ENCODE peak calls at places on chromosomes 11 and 22, in eight cellular contexts. One of them, this sample, is unnamed.

GRCh38 chr11:1564535-1565172 is 7.4 kb downstream of the DUSP8 start:
- DNase-seq in activated naive CD4-positive, alpha-beta T cell treated with anti-CD3 and anti-CD28 coated beads, Interleukin-2, amount 10 ng/mL, durations not matched to agents 7 days and 5 days: no peak
- DNase-seq in stimulated activated CD4-positive, alpha-beta T cell treated with anti-CD3 and anti-CD28 coated beads, Interleukin-4, amount 100 ng/mL, for 48 hours: no peak
- DNase-seq in psoas muscle: peak
- DNase-seq in prostate gland: no peak
- DNase-seq in NCI-H2227 treated with DMSO at 0.1 percent for 48 hours: peak
- DNase-seq in cardiac fibroblast: peak
- DNase-seq in smooth muscle cell of the brain vasculature: peak
- DNase-seq in this sample: no peak

GRCh38 chr11:87213444-87213843 is 175.7 kb downstream of the TMEM135 start:
- DNase-seq in activated naive CD4-positive, alpha-beta T cell treated with anti-CD3 and anti-CD28 coated beads, Interleukin-2, amount 10 ng/mL, durations not matched to agents 7 days and 5 days: no peak
- DNase-seq in stimulated activated CD4-positive, alpha-beta T cell treated with anti-CD3 and anti-CD28 coated beads, Interleukin-4, amount 100 ng/mL, for 48 hours: no peak
- DNase-seq in psoas muscle: no peak
- DNase-seq in prostate gland: no peak
- DNase-seq in NCI-H2227 treated with DMSO at 0.1 percent for 48 hours: no peak
- DNase-seq in cardiac fibroblast: no peak
- DNase-seq in smooth muscle cell of the brain vasculature: no peak
- DNase-seq in this sample: no peak

GRCh38 chr22:43855431-43855830 is 6.9 kb downstream of the SULT4A1 start:
- DNase-seq in activated naive CD4-positive, alpha-beta T cell treated with anti-CD3 and anti-CD28 coated beads, Interleukin-2, amount 10 ng/mL, durations not matched to agents 7 days and 5 days: no peak
- DNase-seq in stimulated activated CD4-positive, alpha-beta T cell treated with anti-CD3 and anti-CD28 coated beads, Interleukin-4, amount 100 ng/mL, for 48 hours: no peak
- DNase-seq in psoas muscle: no peak
- DNase-seq in prostate gland: no peak
- DNase-seq in NCI-H2227 treated with DMSO at 0.1 percent for 48 hours: no peak
- DNase-seq in cardiac fibroblast: no peak
- DNase-seq in smooth muscle cell of the brain vasculature: no peak
- DNase-seq in this sample: no peak

GRCh38 chr22:42993651-42994275 is 21.2 kb downstream of the PACSIN2 start:
- DNase-seq in activated naive CD4-positive, alpha-beta T cell treated with anti-CD3 and anti-CD28 coated beads, Interleukin-2, amount 10 ng/mL, durations not matched to agents 7 days and 5 days: no peak
- DNase-seq in stimulated activated CD4-positive, alpha-beta T cell treated with anti-CD3 and anti-CD28 coated beads, Interleukin-4, amount 100 ng/mL, for 48 hours: no peak
- DNase-seq in psoas muscle: no peak
- DNase-seq in prostate gland: peak
- DNase-seq in NCI-H2227 treated with DMSO at 0.1 percent for 48 hours: no peak
- DNase-seq in cardiac fibroblast: peak
- DNase-seq in smooth muscle cell of the brain vasculature: no peak
- DNase-seq in this sample: no peak

GRCh38 chr11:18420067-18420466 is 7.9 kb downstream of the LDHC start:
- DNase-seq in activated naive CD4-positive, alpha-beta T cell treated with anti-CD3 and anti-CD28 coated beads, Interleukin-2, amount 10 ng/mL, durations not matched to agents 7 days and 5 days: no peak
- DNase-seq in stimulated activated CD4-positive, alpha-beta T cell treated with anti-CD3 and anti-CD28 coated beads, Interleukin-4, amount 100 ng/mL, for 48 hours: no peak
- DNase-seq in psoas muscle: no peak
- DNase-seq in prostate gland: no peak
- DNase-seq in NCI-H2227 treated with DMSO at 0.1 percent for 48 hours: no peak
- DNase-seq in cardiac fibroblast: no peak
- DNase-seq in smooth muscle cell of the brain vasculature: no peak
- DNase-seq in this sample: no peak

GRCh38 chr22:46040471-46041465 is 63.8 kb upstream of the WNT7B start:
- DNase-seq in activated naive CD4-positive, alpha-beta T cell treated with anti-CD3 and anti-CD28 coated beads, Interleukin-2, amount 10 ng/mL, durations not matched to agents 7 days and 5 days: no peak
- DNase-seq in stimulated activated CD4-positive, alpha-beta T cell treated with anti-CD3 and anti-CD28 coated beads, Interleukin-4, amount 100 ng/mL, for 48 hours: no peak
- DNase-seq in psoas muscle: no peak
- DNase-seq in prostate gland: no peak
- DNase-seq in NCI-H2227 treated with DMSO at 0.1 percent for 48 hours: no peak
- DNase-seq in cardiac fibroblast: no peak
- DNase-seq in smooth muscle cell of the brain vasculature: no peak
- DNase-seq in this sample: no peak

GRCh38 chr11:66230978-66231377 is 37.5 kb upstream of the RAB1B start:
- DNase-seq in activated naive CD4-positive, alpha-beta T cell treated with anti-CD3 and anti-CD28 coated beads, Interleukin-2, amount 10 ng/mL, durations not matched to agents 7 days and 5 days: no peak
- DNase-seq in stimulated activated CD4-positive, alpha-beta T cell treated with anti-CD3 and anti-CD28 coated beads, Interleukin-4, amount 100 ng/mL, for 48 hours: no peak
- DNase-seq in psoas muscle: no peak
- DNase-seq in prostate gland: no peak
- DNase-seq in NCI-H2227 treated with DMSO at 0.1 percent for 48 hours: no peak
- DNase-seq in cardiac fibroblast: no peak
- DNase-seq in smooth muscle cell of the brain vasculature: no peak
- DNase-seq in this sample: no peak

GRCh38 chr11:28343304-28344233 is 235.4 kb downstream of the METTL15 start:
- DNase-seq in activated naive CD4-positive, alpha-beta T cell treated with anti-CD3 and anti-CD28 coated beads, Interleukin-2, amount 10 ng/mL, durations not matched to agents 7 days and 5 days: no peak
- DNase-seq in stimulated activated CD4-positive, alpha-beta T cell treated with anti-CD3 and anti-CD28 coated beads, Interleukin-4, amount 100 ng/mL, for 48 hours: no peak
- DNase-seq in psoas muscle: no peak
- DNase-seq in prostate gland: no peak
- DNase-seq in NCI-H2227 treated with DMSO at 0.1 percent for 48 hours: no peak
- DNase-seq in cardiac fibroblast: peak
- DNase-seq in smooth muscle cell of the brain vasculature: peak
- DNase-seq in this sample: no peak

GRCh38 chr11:103494491-103494890 is 385.3 kb downstream of the DYNC2H1 start:
- DNase-seq in activated naive CD4-positive, alpha-beta T cell treated with anti-CD3 and anti-CD28 coated beads, Interleukin-2, amount 10 ng/mL, durations not matched to agents 7 days and 5 days: no peak
- DNase-seq in stimulated activated CD4-positive, alpha-beta T cell treated with anti-CD3 and anti-CD28 coated beads, Interleukin-4, amount 100 ng/mL, for 48 hours: no peak
- DNase-seq in psoas muscle: no peak
- DNase-seq in prostate gland: no peak
- DNase-seq in NCI-H2227 treated with DMSO at 0.1 percent for 48 hours: no peak
- DNase-seq in cardiac fibroblast: no peak
- DNase-seq in smooth muscle cell of the brain vasculature: no peak
- DNase-seq in this sample: no peak

GRCh38 chr11:19493446-19493845 is 219.2 kb upstream of the NAV2 start:
- DNase-seq in activated naive CD4-positive, alpha-beta T cell treated with anti-CD3 and anti-CD28 coated beads, Interleukin-2, amount 10 ng/mL, durations not matched to agents 7 days and 5 days: no peak
- DNase-seq in stimulated activated CD4-positive, alpha-beta T cell treated with anti-CD3 and anti-CD28 coated beads, Interleukin-4, amount 100 ng/mL, for 48 hours: no peak
- DNase-seq in psoas muscle: no peak
- DNase-seq in prostate gland: no peak
- DNase-seq in NCI-H2227 treated with DMSO at 0.1 percent for 48 hours: no peak
- DNase-seq in cardiac fibroblast: peak
- DNase-seq in smooth muscle cell of the brain vasculature: no peak
- DNase-seq in this sample: no peak

GRCh38 chr22:30321461-30321860 is 5.3 kb downstream of the TBC1D10A start:
- DNase-seq in activated naive CD4-positive, alpha-beta T cell treated with anti-CD3 and anti-CD28 coated beads, Interleukin-2, amount 10 ng/mL, durations not matched to agents 7 days and 5 days: no peak
- DNase-seq in stimulated activated CD4-positive, alpha-beta T cell treated with anti-CD3 and anti-CD28 coated beads, Interleukin-4, amount 100 ng/mL, for 48 hours: no peak
- DNase-seq in psoas muscle: no peak
- DNase-seq in prostate gland: no peak
- DNase-seq in NCI-H2227 treated with DMSO at 0.1 percent for 48 hours: no peak
- DNase-seq in cardiac fibroblast: no peak
- DNase-seq in smooth muscle cell of the brain vasculature: no peak
- DNase-seq in this sample: no peak

GRCh38 chr11:133360860-133361688 is 171.2 kb downstream of the OPCML start:
- DNase-seq in activated naive CD4-positive, alpha-beta T cell treated with anti-CD3 and anti-CD28 coated beads, Interleukin-2, amount 10 ng/mL, durations not matched to agents 7 days and 5 days: no peak
- DNase-seq in stimulated activated CD4-positive, alpha-beta T cell treated with anti-CD3 and anti-CD28 coated beads, Interleukin-4, amount 100 ng/mL, for 48 hours: no peak
- DNase-seq in psoas muscle: no peak
- DNase-seq in prostate gland: no peak
- DNase-seq in NCI-H2227 treated with DMSO at 0.1 percent for 48 hours: no peak
- DNase-seq in cardiac fibroblast: no peak
- DNase-seq in smooth muscle cell of the brain vasculature: no peak
- DNase-seq in this sample: no peak

GRCh38 chr22:22682807-22683667 is 38.6 kb downstream of the GGTLC2 start:
- DNase-seq in activated naive CD4-positive, alpha-beta T cell treated with anti-CD3 and anti-CD28 coated beads, Interleukin-2, amount 10 ng/mL, durations not matched to agents 7 days and 5 days: peak
- DNase-seq in stimulated activated CD4-positive, alpha-beta T cell treated with anti-CD3 and anti-CD28 coated beads, Interleukin-4, amount 100 ng/mL, for 48 hours: no peak
- DNase-seq in psoas muscle: no peak
- DNase-seq in prostate gland: no peak
- DNase-seq in NCI-H2227 treated with DMSO at 0.1 percent for 48 hours: no peak
- DNase-seq in cardiac fibroblast: peak
- DNase-seq in smooth muscle cell of the brain vasculature: no peak
- DNase-seq in this sample: no peak

GRCh38 chr11:134374891-134375550 is 37.0 kb downstream of the B3GAT1 start:
- DNase-seq in activated naive CD4-positive, alpha-beta T cell treated with anti-CD3 and anti-CD28 coated beads, Interleukin-2, amount 10 ng/mL, durations not matched to agents 7 days and 5 days: no peak
- DNase-seq in stimulated activated CD4-positive, alpha-beta T cell treated with anti-CD3 and anti-CD28 coated beads, Interleukin-4, amount 100 ng/mL, for 48 hours: no peak
- DNase-seq in psoas muscle: no peak
- DNase-seq in prostate gland: no peak
- DNase-seq in NCI-H2227 treated with DMSO at 0.1 percent for 48 hours: no peak
- DNase-seq in cardiac fibroblast: no peak
- DNase-seq in smooth muscle cell of the brain vasculature: no peak
- DNase-seq in this sample: no peak

GRCh38 chr11:37504066-37504611 is 906.1 kb upstream of the RAG2 start:
- DNase-seq in activated naive CD4-positive, alpha-beta T cell treated with anti-CD3 and anti-CD28 coated beads, Interleukin-2, amount 10 ng/mL, durations not matched to agents 7 days and 5 days: no peak
- DNase-seq in stimulated activated CD4-positive, alpha-beta T cell treated with anti-CD3 and anti-CD28 coated beads, Interleukin-4, amount 100 ng/mL, for 48 hours: no peak
- DNase-seq in psoas muscle: no peak
- DNase-seq in prostate gland: no peak
- DNase-seq in NCI-H2227 treated with DMSO at 0.1 percent for 48 hours: peak
- DNase-seq in cardiac fibroblast: peak
- DNase-seq in smooth muscle cell of the brain vasculature: peak
- DNase-seq in this sample: no peak

GRCh38 chr22:36344106-36344827 is 43.5 kb downstream of the MYH9 start:
- DNase-seq in activated naive CD4-positive, alpha-beta T cell treated with anti-CD3 and anti-CD28 coated beads, Interleukin-2, amount 10 ng/mL, durations not matched to agents 7 days and 5 days: no peak
- DNase-seq in stimulated activated CD4-positive, alpha-beta T cell treated with anti-CD3 and anti-CD28 coated beads, Interleukin-4, amount 100 ng/mL, for 48 hours: peak
- DNase-seq in psoas muscle: no peak
- DNase-seq in prostate gland: no peak
- DNase-seq in NCI-H2227 treated with DMSO at 0.1 percent for 48 hours: no peak
- DNase-seq in cardiac fibroblast: no peak
- DNase-seq in smooth muscle cell of the brain vasculature: no peak
- DNase-seq in this sample: peak

GRCh38 chr11:118537409-118537980 is 6.5 kb downstream of the TMEM25 start:
- DNase-seq in activated naive CD4-positive, alpha-beta T cell treated with anti-CD3 and anti-CD28 coated beads, Interleukin-2, amount 10 ng/mL, durations not matched to agents 7 days and 5 days: no peak
- DNase-seq in stimulated activated CD4-positive, alpha-beta T cell treated with anti-CD3 and anti-CD28 coated beads, Interleukin-4, amount 100 ng/mL, for 48 hours: no peak
- DNase-seq in psoas muscle: no peak
- DNase-seq in prostate gland: no peak
- DNase-seq in NCI-H2227 treated with DMSO at 0.1 percent for 48 hours: no peak
- DNase-seq in cardiac fibroblast: peak
- DNase-seq in smooth muscle cell of the brain vasculature: no peak
- DNase-seq in this sample: no peak

GRCh38 chr22:24429411-24430365 is 2.3 kb downstream of the ADORA2A start:
- DNase-seq in activated naive CD4-positive, alpha-beta T cell treated with anti-CD3 and anti-CD28 coated beads, Interleukin-2, amount 10 ng/mL, durations not matched to agents 7 days and 5 days: peak
- DNase-seq in stimulated activated CD4-positive, alpha-beta T cell treated with anti-CD3 and anti-CD28 coated beads, Interleukin-4, amount 100 ng/mL, for 48 hours: peak
- DNase-seq in psoas muscle: no peak
- DNase-seq in prostate gland: peak
- DNase-seq in NCI-H2227 treated with DMSO at 0.1 percent for 48 hours: no peak
- DNase-seq in cardiac fibroblast: no peak
- DNase-seq in smooth muscle cell of the brain vasculature: no peak
- DNase-seq in this sample: peak

GRCh38 chr11:504053-504993 is 2.7 kb downstream of the RNH1 start:
- DNase-seq in activated naive CD4-positive, alpha-beta T cell treated with anti-CD3 and anti-CD28 coated beads, Interleukin-2, amount 10 ng/mL, durations not matched to agents 7 days and 5 days: peak
- DNase-seq in stimulated activated CD4-positive, alpha-beta T cell treated with anti-CD3 and anti-CD28 coated beads, Interleukin-4, amount 100 ng/mL, for 48 hours: no peak
- DNase-seq in psoas muscle: peak
- DNase-seq in prostate gland: peak
- DNase-seq in NCI-H2227 treated with DMSO at 0.1 percent for 48 hours: no peak
- DNase-seq in cardiac fibroblast: peak
- DNase-seq in smooth muscle cell of the brain vasculature: no peak
- DNase-seq in this sample: no peak

GRCh38 chr22:36858966-36859365 is 1.8 kb upstream of the NCF4 start:
- DNase-seq in activated naive CD4-positive, alpha-beta T cell treated with anti-CD3 and anti-CD28 coated beads, Interleukin-2, amount 10 ng/mL, durations not matched to agents 7 days and 5 days: no peak
- DNase-seq in stimulated activated CD4-positive, alpha-beta T cell treated with anti-CD3 and anti-CD28 coated beads, Interleukin-4, amount 100 ng/mL, for 48 hours: no peak
- DNase-seq in psoas muscle: no peak
- DNase-seq in prostate gland: no peak
- DNase-seq in NCI-H2227 treated with DMSO at 0.1 percent for 48 hours: no peak
- DNase-seq in cardiac fibroblast: no peak
- DNase-seq in smooth muscle cell of the brain vasculature: no peak
- DNase-seq in this sample: no peak

GRCh38 chr11:44775366-44776356 is 48.9 kb downstream of the TSPAN18 start:
- DNase-seq in activated naive CD4-positive, alpha-beta T cell treated with anti-CD3 and anti-CD28 coated beads, Interleukin-2, amount 10 ng/mL, durations not matched to agents 7 days and 5 days: peak
- DNase-seq in stimulated activated CD4-positive, alpha-beta T cell treated with anti-CD3 and anti-CD28 coated beads, Interleukin-4, amount 100 ng/mL, for 48 hours: peak
- DNase-seq in psoas muscle: peak
- DNase-seq in prostate gland: peak
- DNase-seq in NCI-H2227 treated with DMSO at 0.1 percent for 48 hours: peak
- DNase-seq in cardiac fibroblast: peak
- DNase-seq in smooth muscle cell of the brain vasculature: no peak
- DNase-seq in this sample: peak

GRCh38 chr11:102914238-102915043 is 39.7 kb upstream of the MMP12 start:
- DNase-seq in activated naive CD4-positive, alpha-beta T cell treated with anti-CD3 and anti-CD28 coated beads, Interleukin-2, amount 10 ng/mL, durations not matched to agents 7 days and 5 days: no peak
- DNase-seq in stimulated activated CD4-positive, alpha-beta T cell treated with anti-CD3 and anti-CD28 coated beads, Interleukin-4, amount 100 ng/mL, for 48 hours: no peak
- DNase-seq in psoas muscle: no peak
- DNase-seq in prostate gland: no peak
- DNase-seq in NCI-H2227 treated with DMSO at 0.1 percent for 48 hours: peak
- DNase-seq in cardiac fibroblast: peak
- DNase-seq in smooth muscle cell of the brain vasculature: peak
- DNase-seq in this sample: no peak

GRCh38 chr11:43543313-43543712 is 137.2 kb upstream of the HSD17B12 start:
- DNase-seq in activated naive CD4-positive, alpha-beta T cell treated with anti-CD3 and anti-CD28 coated beads, Interleukin-2, amount 10 ng/mL, durations not matched to agents 7 days and 5 days: no peak
- DNase-seq in stimulated activated CD4-positive, alpha-beta T cell treated with anti-CD3 and anti-CD28 coated beads, Interleukin-4, amount 100 ng/mL, for 48 hours: no peak
- DNase-seq in psoas muscle: no peak
- DNase-seq in prostate gland: no peak
- DNase-seq in NCI-H2227 treated with DMSO at 0.1 percent for 48 hours: no peak
- DNase-seq in cardiac fibroblast: no peak
- DNase-seq in smooth muscle cell of the brain vasculature: no peak
- DNase-seq in this sample: no peak

GRCh38 chr11:112652786-112653390 is 308.3 kb upstream of the NCAM1 start:
- DNase-seq in activated naive CD4-positive, alpha-beta T cell treated with anti-CD3 and anti-CD28 coated beads, Interleukin-2, amount 10 ng/mL, durations not matched to agents 7 days and 5 days: no peak
- DNase-seq in stimulated activated CD4-positive, alpha-beta T cell treated with anti-CD3 and anti-CD28 coated beads, Interleukin-4, amount 100 ng/mL, for 48 hours: no peak
- DNase-seq in psoas muscle: no peak
- DNase-seq in prostate gland: no peak
- DNase-seq in NCI-H2227 treated with DMSO at 0.1 percent for 48 hours: no peak
- DNase-seq in cardiac fibroblast: peak
- DNase-seq in smooth muscle cell of the brain vasculature: no peak
- DNase-seq in this sample: no peak

GRCh38 chr22:23410411-23410810 is 169.7 kb downstream of the IGLL1 start:
- DNase-seq in activated naive CD4-positive, alpha-beta T cell treated with anti-CD3 and anti-CD28 coated beads, Interleukin-2, amount 10 ng/mL, durations not matched to agents 7 days and 5 days: no peak
- DNase-seq in stimulated activated CD4-positive, alpha-beta T cell treated with anti-CD3 and anti-CD28 coated beads, Interleukin-4, amount 100 ng/mL, for 48 hours: no peak
- DNase-seq in psoas muscle: no peak
- DNase-seq in prostate gland: no peak
- DNase-seq in NCI-H2227 treated with DMSO at 0.1 percent for 48 hours: no peak
- DNase-seq in cardiac fibroblast: no peak
- DNase-seq in smooth muscle cell of the brain vasculature: no peak
- DNase-seq in this sample: no peak

GRCh38 chr22:19510919-19511341 is 13.3 kb downstream of the CLDN5 start:
- DNase-seq in activated naive CD4-positive, alpha-beta T cell treated with anti-CD3 and anti-CD28 coated beads, Interleukin-2, amount 10 ng/mL, durations not matched to agents 7 days and 5 days: no peak
- DNase-seq in stimulated activated CD4-positive, alpha-beta T cell treated with anti-CD3 and anti-CD28 coated beads, Interleukin-4, amount 100 ng/mL, for 48 hours: no peak
- DNase-seq in psoas muscle: no peak
- DNase-seq in prostate gland: no peak
- DNase-seq in NCI-H2227 treated with DMSO at 0.1 percent for 48 hours: no peak
- DNase-seq in cardiac fibroblast: peak
- DNase-seq in smooth muscle cell of the brain vasculature: no peak
- DNase-seq in this sample: no peak

This sample was measured in naive thymus-derived CD8-positive, alpha-beta T cell.